ENCODE peak calls at places on chromosome 3, in nine cellular contexts. E is fibroblast of the aortic adventitia, Y is NCI-H748 treated with DMSO at 0.1 percent for 48 hours, S is progenitor cell of endocrine pancreas, U is heart right ventricle, H is activated T-cell treated with anti-CD3 and anti-CD28 coated beads for 24 hours, L is right lobe of liver, C is anterior cingulate cortex, Z is NCI-H1092 treated with DMSO at 0.1 percent for 48 hours. V is an unnamed sample.

GRCh38 chr3:110900583-110900982 is 171.0 kb upstream of the NECTIN3 start:
- DNase-seq in Y (no peak), Z (no peak), U (no peak), L (no peak), E (peak; percentile 3), C (no peak), S (no peak), H (no peak), V (no peak)

GRCh38 chr3:68986496-68987208 is 26.8 kb downstream of the EOGT start:
- DNase-seq in S (no peak), U (no peak), L (no peak), C (no peak), Y (no peak), H (no peak), Z (no peak), E (no peak), V (no peak)

GRCh38 chr3:62372621-62373041 is 719 bp downstream of the FEZF2 start:
- DNase-seq in H (no peak), S (no peak), C (no peak), Z (no peak), U (no peak), L (no peak), E (no peak), Y (no peak), V (no peak)

GRCh38 chr3:186108106-186108940 is 566 bp downstream of the ETV5 start:
- DNase-seq in Z (peak; percentile 24), Y (no peak), U (peak; percentile 26), L (peak; percentile 60), S (peak; percentile 45), H (no peak), C (peak; percentile 57), E (peak; percentile 59), V (peak; percentile 26)

GRCh38 chr3:19348929-19349564 is 200.7 kb downstream of the KCNH8 start:
- DNase-seq in S (no peak), Y (no peak), C (no peak), Z (no peak), H (no peak), U (no peak), L (no peak), E (peak; percentile 8), V (peak; percentile 5)

GRCh38 chr3:103705641-103706040 is 1270.8 kb downstream of the ZPLD1 start:
- DNase-seq in Y (no peak), S (no peak), H (no peak), E (no peak), L (no peak), U (no peak), C (no peak), Z (no peak), V (no peak)

GRCh38 chr3:50241163-50241562 is 5.2 kb downstream of the GNAI2 start:
- DNase-seq in Z (no peak), Y (peak; percentile 2), C (no peak), H (no peak), E (no peak), L (no peak), U (no peak), S (no peak), V (no peak)

GRCh38 chr3:110198717-110199587 is 861.6 kb upstream of the DPPA4 start:
- DNase-seq in Y (no peak), H (no peak), L (no peak), C (no peak), U (no peak), E (peak; percentile 2), S (no peak), Z (peak; percentile 61), V (no peak)

GRCh38 chr3:58041182-58041825 is 33.1 kb downstream of the FLNB start:
- DNase-seq in C (no peak), U (no peak), L (no peak), S (no peak), H (no peak), Y (no peak), E (no peak), Z (no peak), V (no peak)

GRCh38 chr3:77342688-77343087 is 302.8 kb downstream of the ROBO2 start:
- DNase-seq in H (no peak), S (no peak), E (no peak), Y (no peak), Z (no peak), C (no peak), L (no peak), U (no peak), V (no peak)

GRCh38 chr3:177934001-177934891 is 602.0 kb upstream of the KCNMB2 start:
- DNase-seq in L (no peak), C (no peak), Z (peak; percentile 73), U (peak; percentile 9), E (peak; percentile 79), Y (no peak), H (no peak), S (no peak), V (no peak)

V was measured in activated CD4-positive, alpha-beta T cell treated with anti-CD3 and anti-CD28 coated beads, Interleukin-2, amount 50 U/mL, for 48 hours.